ENCODE peak calls at places on chromosomes 2 and 18, in four cellular contexts. X, C, O and H are unnamed samples.

GRCh38 chr2:150809083-150809482 is 321.6 kb upstream of the RND3 start:
- DNase-seq in X (peak; percentile 33), C (no peak), O (no peak), H (no peak)

GRCh38 chr18:79420033-79420745 is 24.5 kb downstream of the NFATC1 start:
- DNase-seq in X (no peak), C (no peak), O (no peak), H (no peak)

GRCh38 chr18:79531386-79531785 is 135.7 kb downstream of the NFATC1 start:
- DNase-seq in X (no peak), C (no peak), O (no peak), H (no peak)

GRCh38 chr2:30201990-30202389 is 29.3 kb upstream of the LBH start:
- DNase-seq in X (no peak), C (no peak), O (no peak), H (no peak)

GRCh38 chr18:31740180-31740579 is 20.5 kb downstream of the SLC25A52 start:
- DNase-seq in X (no peak), C (no peak), O (no peak), H (peak; percentile 51)

GRCh38 chr2:177242136-177242987 is 22.2 kb downstream of the NFE2L2 start:
- DNase-seq in X (peak; percentile 25), C (peak; percentile 84), O (peak; percentile 70), H (no peak)

GRCh38 chr2:218228366-218229092 is 11.5 kb downstream of the ARPC2 start:
- DNase-seq in X (no peak), C (peak; percentile 20), O (no peak), H (no peak)

GRCh38 chr18:62264984-62265383 is 60.1 kb upstream of the TNFRSF11A start:
- DNase-seq in X (no peak), C (no peak), O (no peak), H (no peak)

GRCh38 chr2:175874291-175874690 is 127.8 kb downstream of the LNPK start:
- DNase-seq in X (no peak), C (no peak), O (no peak), H (no peak)

GRCh38 chr2:28624436-28624797 is 127.2 kb upstream of the PPP1CB start:
- DNase-seq in X (no peak), C (no peak), O (no peak), H (no peak)

GRCh38 chr2:131673400-131674173 is 145.9 kb downstream of the CCDC74A start:
- DNase-seq in X (peak; percentile 78), C (peak; percentile 78), O (peak; percentile 71), H (peak; percentile 84)

GRCh38 chr2:47000679-47001075 is 85.1 kb upstream of the MCFD2 start:
- DNase-seq in X (no peak), C (no peak), O (no peak), H (no peak)

GRCh38 chr2:229519655-229520054 is 194.7 kb downstream of the DNER start:
- DNase-seq in X (no peak), C (no peak), O (no peak), H (peak; percentile 25)

GRCh38 chr2:196160101-196160500 is 11.3 kb downstream of the STK17B start:
- DNase-seq in X (no peak), C (peak; percentile 53), O (no peak), H (peak; percentile 76)

GRCh38 chr2:220814441-220814840 is 757.7 kb downstream of the EPHA4 start:
- DNase-seq in X (no peak), C (no peak), O (no peak), H (no peak)

GRCh38 chr18:75125359-75126331 is 83.3 kb downstream of the PTGR3 start:
- DNase-seq in X (peak; percentile 84), C (no peak), O (peak; percentile 42), H (peak; percentile 53)

GRCh38 chr2:118221952-118222594 is 133.8 kb downstream of the INSIG2 start:
- DNase-seq in X (peak; percentile 72), C (peak; percentile 63), O (peak; percentile 61), H (peak; percentile 89)

GRCh38 chr2:52659536-52659935 is 1108.1 kb upstream of the CHAC2 start:
- DNase-seq in X (no peak), C (no peak), O (no peak), H (no peak)

GRCh38 chr18:59231877-59232276 is 11.9 kb downstream of the GRP start:
- DNase-seq in X (no peak), C (no peak), O (no peak), H (no peak)

GRCh38 chr2:158305501-158305900 is 151.1 kb downstream of the CCDC148 start:
- DNase-seq in X (no peak), C (no peak), O (no peak), H (no peak)

GRCh38 chr2:86488561-86489250 is 47.5 kb downstream of the KDM3A start:
- DNase-seq in X (no peak), C (no peak), O (no peak), H (no peak)

GRCh38 chr2:213017404-213017803 is 134.0 kb downstream of the IKZF2 start:
- DNase-seq in X (no peak), C (no peak), O (no peak), H (no peak)

GRCh38 chr2:137238065-137238464 is 472.7 kb downstream of the THSD7B start:
- DNase-seq in X (no peak), C (no peak), O (no peak), H (no peak)

GRCh38 chr2:182186132-182186735 is 200.6 kb downstream of the PPP1R1C start:
- DNase-seq in X (peak; percentile 8), C (peak; percentile 30), O (peak; percentile 31), H (peak; percentile 64)

GRCh38 chr2:140457483-140457882 is 1673.3 kb downstream of the LRP1B start:
- DNase-seq in X (no peak), C (no peak), O (no peak), H (no peak)

DNA sequence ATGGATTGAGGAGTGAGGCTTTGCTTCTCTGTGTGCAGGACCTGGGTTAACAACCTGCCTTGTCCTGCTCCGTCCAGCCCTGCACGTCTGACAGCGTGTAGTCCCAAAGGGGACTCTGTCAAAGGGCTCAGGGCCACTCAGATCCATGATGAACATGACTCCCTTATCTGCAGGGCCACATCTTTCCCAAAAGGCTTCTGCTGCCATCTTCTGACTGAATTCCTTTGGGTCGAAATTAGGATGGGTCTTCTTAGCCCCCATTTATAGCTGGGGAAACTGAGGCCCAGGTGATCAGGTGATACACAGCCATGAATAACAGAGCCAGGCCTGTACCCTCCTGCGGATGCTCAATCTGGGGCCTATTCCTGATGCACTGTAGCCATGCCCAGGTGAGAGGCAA is 109.2 kb downstream of the CELF4 start:
- DNase-seq in X (no peak), C (no peak), O (no peak), H (no peak)
- TF ChIP-seq CTCF in X (no peak), C (no peak), O (no peak), H (no peak)

GRCh38 chr2:45643543-45644542 is 7.6 kb upstream of the PRKCE start:
- DNase-seq in X (peak; percentile 98), C (peak; percentile 61), O (peak; percentile 27), H (peak; percentile 80)
- TF ChIP-seq REST in X (no peak), C (no peak), O (no peak), H (no peak)

GRCh38 chr2:112253261-112253807 is 1.5 kb downstream of the ZC3H8 start:
- DNase-seq in X (no peak), C (no peak), O (no peak), H (no peak)

GRCh38 chr2:112257575-112257974 is 2.7 kb upstream of the ZC3H8 start:
- DNase-seq in X (no peak), C (peak; percentile 13), O (no peak), H (no peak)

GRCh38 chr2:112256654-112257053 is 1.8 kb upstream of the ZC3H8 start:
- DNase-seq in X (no peak), C (no peak), O (no peak), H (no peak)

GRCh38 chr2:112255875-112256274 is 1.0 kb upstream of the ZC3H8 start:
- DNase-seq in X (no peak), C (no peak), O (no peak), H (no peak)

DNA sequence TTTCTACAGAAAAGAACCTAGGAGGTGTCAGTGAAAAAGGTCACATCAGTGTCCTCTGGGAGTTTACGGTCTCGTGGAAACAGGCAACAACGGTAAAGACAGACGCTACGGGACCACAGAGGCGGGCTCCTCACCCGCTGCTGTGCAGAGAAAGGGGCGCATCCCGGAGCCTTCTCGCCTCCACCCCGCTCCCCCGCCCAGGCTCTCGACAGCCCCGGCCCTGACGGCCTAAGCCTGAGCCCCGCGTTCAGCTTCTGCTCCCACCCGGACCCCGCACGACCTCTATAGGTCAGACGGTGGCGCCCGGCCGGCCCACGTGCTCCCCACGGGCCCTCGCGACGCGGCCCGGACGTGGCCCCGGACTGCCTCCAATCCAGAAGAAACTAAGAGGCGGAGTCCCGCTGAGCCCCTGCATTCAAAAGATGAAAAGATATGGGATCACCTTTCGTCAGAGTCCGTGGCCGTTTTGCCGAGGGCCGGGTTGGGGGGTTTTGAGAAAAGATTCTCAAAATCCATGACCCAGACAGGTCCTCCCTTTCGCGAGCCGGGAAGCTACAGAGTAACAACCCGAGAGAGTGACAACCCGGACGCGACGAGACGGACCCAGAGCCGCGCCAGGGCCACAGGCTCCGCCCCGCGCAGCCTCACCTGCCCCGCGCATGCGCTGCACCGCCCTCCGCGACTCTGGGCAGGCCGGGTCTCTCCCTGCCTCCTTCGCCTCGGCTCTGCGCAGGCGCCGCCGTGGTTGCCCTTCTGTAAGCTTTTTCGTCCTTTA is at the start of gene ZC3H8:
- DNase-seq in X (peak; percentile 99), C (peak; percentile 90), O (peak; percentile 90), H (peak; percentile 95)
- TF ChIP-seq CTCF in X (no peak), C (no peak), O (peak; percentile 58), H (no peak)

GRCh38 chr2:235043762-235044500 is 92.1 kb downstream of the SH3BP4 start:
- DNase-seq in X (no peak), C (no peak), O (no peak), H (no peak)

GRCh38 chr2:235041918-235042575 is 90.2 kb downstream of the SH3BP4 start:
- DNase-seq in X (no peak), C (no peak), O (no peak), H (no peak)

GRCh38 chr2:235044501-235045271 is 92.9 kb downstream of the SH3BP4 start:
- DNase-seq in X (no peak), C (no peak), O (no peak), H (no peak)

GRCh38 chr2:235042576-235043515 is 91.0 kb downstream of the SH3BP4 start:
- DNase-seq in X (no peak), C (no peak), O (no peak), H (no peak)

DNA sequence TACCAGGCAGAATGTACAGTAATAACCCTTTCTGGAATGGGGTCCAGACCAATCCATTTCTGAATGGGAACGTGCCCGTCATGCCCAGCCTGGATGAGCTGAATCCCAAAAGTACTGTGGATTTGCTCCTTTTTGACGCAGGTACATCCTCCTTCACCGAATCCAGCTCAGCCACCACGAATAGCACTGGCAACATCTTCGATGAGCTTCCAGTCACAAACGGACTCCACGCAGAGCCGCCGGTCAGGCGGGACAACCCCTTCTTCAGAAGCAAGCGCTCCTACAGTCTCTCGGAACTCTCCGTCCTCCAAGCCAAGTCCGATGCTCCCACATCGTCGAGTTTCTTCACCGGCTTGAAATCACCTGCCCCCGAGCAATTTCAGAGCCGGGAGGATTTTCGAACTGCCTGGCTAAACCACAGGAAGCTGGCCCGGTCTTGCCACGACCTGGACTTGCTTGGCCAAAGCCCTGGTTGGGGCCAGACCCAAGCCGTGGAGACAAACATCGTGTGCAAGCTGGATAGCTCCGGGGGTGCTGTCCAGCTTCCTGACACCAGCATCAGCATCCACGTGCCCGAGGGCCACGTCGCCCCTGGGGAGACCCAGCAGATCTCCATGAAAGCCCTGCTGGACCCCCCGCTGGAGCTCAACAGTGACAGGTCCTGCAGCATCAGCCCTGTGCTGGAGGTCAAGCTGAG is 89.6 kb downstream of the SH3BP4 start:
- DNase-seq in X (no peak), C (no peak), O (no peak), H (no peak)
- TF ChIP-seq REST in X (peak; percentile 75), C (no peak), O (no peak), H (no peak)